ENCODE peak calls at places on chromosome 9, in seven cellular contexts. Y, G, S, N, L, A and F are unnamed samples. For H3K9me3, the result is how much of the 10 kb centered on the place peaks cover.

GRCh38 chr9:125889524-125890473 is 142.6 kb downstream of the PBX3 start:
- DNase-seq in A (peak), Y (no peak), L (no peak), G (peak), S (no peak), N (peak), F (no peak)

GRCh38 chr9:73176450-73176875 is 24.8 kb downstream of the ANXA1 start:
- DNase-seq in N (no peak), A (no peak), Y (peak), S (no peak), G (no peak), L (no peak), F (no peak)

GRCh38 chr9:4615251-4615650 is 46.8 kb upstream of the PLPP6 start:
- DNase-seq in Y (no peak), L (no peak), A (no peak), G (no peak), S (no peak), N (no peak), F (no peak)

GRCh38 chr9:38227061-38227540 is 158.1 kb upstream of the SHB start:
- DNase-seq in A (peak), S (peak), L (peak), Y (no peak), N (peak), G (peak), F (no peak)

GRCh38 chr9:127534931-127535330 is 77.1 kb upstream of the STXBP1 start:
- DNase-seq in N (no peak), L (no peak), G (no peak), A (no peak), Y (no peak), S (no peak), F (no peak)

GRCh38 chr9:107373809-107374208 is 90.7 kb downstream of the RAD23B start:
- DNase-seq in S (no peak), L (no peak), G (no peak), A (no peak), N (no peak), Y (no peak), F (no peak)

GRCh38 chr9:99181621-99182020 is 40.1 kb downstream of the ALG2 start:
- DNase-seq in N (no peak), S (no peak), A (no peak), Y (no peak), L (peak), G (no peak), F (no peak)

GRCh38 chr9:21690561-21690960 is 111.9 kb upstream of the MTAP start:
- DNase-seq in Y (no peak), L (no peak), S (no peak), N (no peak), A (no peak), G (no peak), F (no peak)

GRCh38 chr9:133543772-133544467 is 9.4 kb downstream of the ADAMTSL2 start:
- DNase-seq in L (no peak), N (no peak), G (no peak), Y (no peak), A (no peak), S (no peak), F (no peak)

GRCh38 chr9:16179566-16179965 is 626.7 kb downstream of the CCDC171 start:
- DNase-seq in L (no peak), A (no peak), N (no peak), Y (no peak), G (no peak), S (no peak), F (no peak)

GRCh38 chr9:33082538-33083326 is 6.3 kb upstream of the SMU1 start:
- DNase-seq in N (no peak), L (no peak), A (no peak), S (no peak), G (no peak), Y (no peak), F (no peak)

GRCh38 chr9:87834357-87834756 is 48.3 kb upstream of the SPATA31E1 start:
- DNase-seq in N (no peak), A (peak), L (no peak), S (peak), G (no peak), Y (peak), F (no peak)

GRCh38 chr9:109934499-109935214 is 154.7 kb downstream of the PALM2AKAP2 start:
- DNase-seq in S (no peak), A (peak), Y (no peak), L (no peak), N (no peak), G (no peak), F (no peak)

GRCh38 chr9:126927419-126927818 is 12.8 kb downstream of the RALGPS1 start:
- DNase-seq in N (no peak), G (no peak), S (no peak), Y (no peak), A (no peak), L (no peak), F (no peak)

GRCh38 chr9:22683393-22684075 is 236.9 kb downstream of the DMRTA1 start:
- DNase-seq in S (no peak), Y (no peak), A (no peak), G (no peak), L (no peak), N (no peak), F (peak)

GRCh38 chr9:5920860-5921328 is 30.2 kb downstream of the MLANA start:
- DNase-seq in Y (no peak), A (no peak), N (no peak), L (peak), G (no peak), S (no peak), F (no peak)

DNA sequence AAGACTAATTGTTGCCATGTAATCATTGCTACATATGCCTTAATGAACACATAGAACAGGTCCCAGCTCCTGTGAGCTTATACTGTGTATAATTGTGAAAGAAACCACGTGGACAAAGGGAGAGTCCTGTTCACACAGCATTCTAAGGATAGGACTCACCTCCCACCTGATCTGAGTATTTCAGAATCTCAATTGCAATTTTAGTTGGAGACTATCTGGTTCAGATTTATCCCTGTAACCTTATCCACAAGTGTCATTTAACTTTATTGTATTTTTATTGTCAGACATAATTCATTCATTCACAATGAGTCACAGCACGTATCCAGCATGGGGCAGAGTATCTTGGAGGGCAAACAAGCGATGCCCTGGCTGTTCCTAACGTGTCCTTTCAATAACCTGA is 448.3 kb downstream of the NTRK2 start:
- DNase-seq in L (no peak), G (no peak), S (no peak), Y (no peak), A (no peak), N (no peak), F (no peak)
- TF ChIP-seq CTCF in L (no peak), G (no peak), S (no peak), Y (no peak), A (no peak), N (no peak), F (no peak)

DNA sequence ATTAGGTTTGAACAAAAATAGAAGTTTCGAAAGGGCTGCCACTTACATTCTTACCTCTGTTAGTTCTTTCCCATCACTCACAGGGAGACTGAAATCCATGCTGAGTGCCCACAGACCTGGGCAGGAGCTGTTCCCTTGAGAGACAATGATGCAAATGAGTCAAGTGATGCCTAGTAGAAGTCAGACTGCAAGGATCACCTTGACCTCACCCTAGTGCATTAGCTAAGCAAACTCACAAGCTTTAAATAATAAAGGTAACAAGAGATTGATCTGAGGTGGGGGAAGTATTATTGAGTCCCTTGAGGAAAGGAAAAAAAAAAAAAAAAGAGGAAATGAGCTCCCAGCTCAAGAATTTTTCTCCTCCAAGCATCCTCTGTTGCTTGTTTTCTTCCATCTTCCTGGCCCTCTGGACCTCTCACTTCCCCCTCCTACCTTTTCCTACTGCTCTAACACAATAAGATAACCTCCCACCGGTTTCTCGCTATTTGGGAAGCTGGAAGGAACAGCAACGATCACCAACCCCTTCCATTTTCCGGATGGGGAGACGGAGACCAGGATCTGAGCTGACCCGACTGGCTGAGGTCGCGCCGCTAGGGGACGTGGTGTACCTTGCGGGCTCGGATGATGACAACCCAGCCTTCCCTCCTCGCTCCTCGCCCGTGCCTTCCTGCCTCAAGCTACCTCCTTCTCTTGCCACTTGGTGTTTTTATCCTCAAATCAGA is 2.0 kb downstream of the LPAR1 start:
- DNase-seq in A (peak), G (peak), S (no peak), Y (peak), N (no peak), L (no peak), F (no peak)
- TF ChIP-seq SIN3A in A (no peak), G (no peak), S (no peak), Y (no peak), N (no peak), L (no peak), F (no peak)

DNA sequence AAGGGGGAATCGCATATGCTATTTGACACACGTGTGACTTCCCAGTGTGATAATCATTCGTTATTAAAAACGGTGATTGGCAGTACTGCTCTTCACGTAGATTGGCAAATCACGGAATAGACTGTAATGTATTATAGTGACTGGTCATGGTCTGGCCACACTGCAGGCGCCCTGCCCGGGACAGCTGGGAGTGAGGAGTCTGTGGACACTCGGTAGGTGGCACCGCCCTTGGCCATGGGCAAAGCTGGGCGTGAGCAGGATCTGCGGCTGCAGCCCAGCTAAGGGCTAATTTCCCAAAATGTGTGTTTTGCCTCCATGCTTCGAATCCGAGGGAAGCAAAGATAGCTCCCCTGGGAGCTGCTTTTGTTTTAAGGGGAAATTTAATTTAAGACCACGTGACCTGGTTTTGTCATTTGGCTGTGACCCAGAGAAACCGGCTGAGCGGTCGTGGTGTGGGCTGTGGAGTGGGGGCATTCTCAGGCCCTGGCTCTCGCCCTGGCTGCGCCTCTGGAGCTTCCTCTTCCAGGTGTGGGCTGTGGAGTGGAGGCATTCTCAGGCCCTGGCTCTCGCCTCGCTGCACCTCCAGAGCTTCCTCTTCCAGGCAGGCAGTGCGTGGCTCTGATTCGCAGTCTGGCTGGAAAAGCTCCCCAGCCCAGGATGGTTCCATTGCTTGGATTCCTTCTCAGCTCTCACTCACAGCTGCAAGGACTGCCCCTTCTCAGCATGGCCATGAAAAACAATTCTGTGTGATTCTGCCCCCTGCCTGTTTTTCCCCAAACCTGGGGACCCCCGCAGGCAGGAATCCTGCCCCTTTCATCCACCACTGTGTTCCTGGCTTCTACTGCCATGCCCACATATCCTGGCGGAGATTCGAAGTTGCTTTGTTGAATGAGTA is 131.1 kb downstream of the OLFM1 start:
- DNase-seq in N (no peak), G (peak), A (no peak), S (no peak), L (no peak), Y (no peak), F (no peak)
- H3K9me3 ChIP-seq in N (under half), G (under half), A (under half), S (under half), L (under half), Y (under half), F (under half)

GRCh38 chr9:36346578-36346977 is 53.5 kb downstream of the RNF38 start:
- DNase-seq in N (no peak), Y (no peak), S (no peak), A (no peak), L (no peak), G (no peak), F (no peak)

GRCh38 chr9:36341936-36342577 is 58.0 kb downstream of the RNF38 start:
- DNase-seq in L (no peak), S (no peak), A (no peak), Y (no peak), N (no peak), G (no peak), F (no peak)

DNA sequence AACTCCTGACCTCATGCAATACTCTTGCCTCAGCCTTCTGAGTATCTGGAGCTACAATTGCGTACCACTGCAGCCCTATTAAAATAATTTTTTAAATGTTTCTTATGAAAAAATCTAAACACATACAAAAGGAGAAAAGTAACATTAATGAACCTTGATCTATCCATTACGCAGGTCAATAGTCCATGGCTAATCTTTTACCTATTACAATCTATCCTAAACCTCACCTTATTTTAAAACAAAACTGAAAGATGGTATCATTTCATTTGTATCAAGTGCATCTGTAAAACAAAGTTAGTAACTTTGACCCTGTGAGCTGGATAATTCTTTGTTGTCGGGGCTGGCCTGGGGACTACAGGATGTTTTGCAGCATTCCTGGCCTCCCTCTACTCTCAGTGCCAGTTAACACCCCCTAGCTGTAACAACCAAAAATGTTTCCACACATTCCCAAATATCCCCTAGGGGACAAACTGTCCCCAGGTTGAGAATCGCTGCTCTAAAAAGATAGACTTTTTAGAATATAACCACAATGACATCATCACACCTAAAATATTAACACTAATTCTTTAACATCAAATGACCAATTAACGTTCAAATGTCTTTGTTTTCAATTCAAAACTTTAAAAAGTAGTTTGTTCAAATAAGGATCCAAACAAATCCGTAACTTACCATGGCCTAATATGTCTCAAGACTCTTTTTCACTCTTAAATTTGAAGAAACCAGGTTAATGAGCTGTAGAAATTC is 54.8 kb downstream of the RNF38 start:
- DNase-seq in L (no peak), Y (no peak), A (no peak), N (no peak), S (no peak), G (no peak), F (no peak)
- TF ChIP-seq CTCF in L (no peak), Y (peak), A (peak), N (no peak), S (peak), G (no peak), F (peak)

DNA sequence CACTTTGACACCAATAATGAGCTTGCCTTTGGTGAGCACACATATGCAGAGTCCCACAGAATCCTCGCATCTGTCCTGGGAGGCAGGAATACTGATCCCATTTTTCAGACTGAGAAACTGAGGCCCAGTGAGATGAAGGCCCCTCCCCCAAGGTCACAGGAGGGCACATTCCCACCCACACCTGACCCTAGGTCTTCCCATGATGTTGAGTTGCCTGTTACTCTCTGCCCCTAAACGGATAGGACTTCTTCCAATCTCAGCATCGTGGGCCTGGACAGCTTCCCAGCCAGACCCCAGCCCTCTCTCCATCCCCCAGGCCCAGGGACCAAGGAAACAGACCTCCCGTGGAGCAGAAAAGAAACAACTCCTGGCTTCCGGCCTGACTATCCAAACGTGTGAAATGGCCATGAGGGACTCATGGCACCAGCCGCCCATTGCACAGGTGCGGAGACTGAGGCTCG is 877 bp downstream of the SH3GLB2 start:
- DNase-seq in L (no peak), A (no peak), N (no peak), S (no peak), Y (no peak), G (peak), F (no peak)
- TF ChIP-seq SIN3A in L (no peak), A (no peak), N (no peak), S (no peak), Y (no peak), G (no peak), F (no peak)

DNA sequence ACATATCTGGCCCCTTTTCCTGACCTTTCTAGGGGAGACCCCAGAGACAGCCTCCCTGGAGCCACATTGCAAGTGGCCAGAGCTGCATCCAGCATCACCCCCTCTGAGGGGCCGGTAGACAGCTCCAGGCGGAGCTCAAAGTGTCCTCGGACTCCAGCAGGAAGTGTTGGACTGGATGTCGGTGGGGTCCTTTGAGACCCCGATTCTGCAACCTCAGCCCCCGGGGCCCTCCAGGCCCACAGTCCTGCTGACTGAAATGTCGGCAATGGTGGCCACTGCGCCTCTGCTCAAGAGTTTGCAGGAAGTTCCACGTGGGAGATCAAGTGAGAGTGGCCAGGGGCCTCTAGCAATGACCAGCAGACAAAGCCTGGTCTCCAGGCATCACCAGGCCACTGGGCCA is 115.9 kb upstream of the FOXD4L5 start:
- DNase-seq in S (no peak), Y (no peak), G (no peak), L (no peak), A (no peak), N (no peak), F (no peak)
- H3K9me3 ChIP-seq in S (under half), Y (under half), G (under half), L (under half), A (under half), N (under half), F (under half)

DNA sequence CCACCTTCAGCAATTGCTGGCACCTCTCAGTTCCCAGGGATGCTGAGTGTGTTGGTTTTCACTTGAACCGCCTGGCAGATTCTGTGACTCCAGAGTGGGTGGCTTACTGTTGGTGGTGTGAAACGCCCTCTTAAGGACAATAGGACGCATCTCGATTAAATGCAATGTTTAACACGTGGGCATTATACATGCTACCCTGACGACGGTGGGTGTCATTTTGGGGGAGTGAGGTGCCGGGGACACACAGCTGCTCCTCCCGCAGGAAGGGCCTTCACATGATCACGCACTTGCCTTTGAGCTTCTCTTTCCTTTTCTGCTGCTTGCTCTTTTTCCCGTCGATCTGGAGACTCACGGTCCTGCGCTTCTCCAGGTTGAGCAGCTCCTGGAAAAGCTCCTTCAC is 29.7 kb downstream of the DIRAS2 start:
- DNase-seq in S (no peak), G (no peak), N (no peak), L (no peak), A (no peak), Y (no peak), F (no peak)
- TF ChIP-seq CTCF in S (no peak), G (no peak), N (no peak), L (no peak), A (no peak), Y (no peak), F (no peak)

DNA sequence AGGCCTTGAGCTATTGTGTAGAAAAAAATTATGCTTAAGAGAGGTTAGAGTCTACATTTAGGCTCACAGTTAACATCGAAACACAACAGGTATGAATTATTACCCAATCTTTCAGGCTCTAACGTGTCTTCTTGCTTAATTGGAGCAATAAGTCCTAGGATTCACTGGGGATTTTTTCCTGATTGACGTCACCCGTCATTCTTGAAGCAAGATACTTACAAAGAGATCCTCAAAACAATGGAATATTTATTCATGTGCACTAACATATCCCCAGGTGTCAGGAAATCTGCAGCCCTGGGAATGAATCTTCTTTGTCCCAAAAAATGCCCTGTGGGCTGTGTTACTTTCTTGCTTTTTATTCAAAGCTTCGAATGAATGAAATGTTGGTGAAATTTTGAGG is 413.5 kb downstream of the NFIB start:
- DNase-seq in Y (no peak), L (no peak), A (no peak), N (no peak), G (no peak), S (no peak), F (no peak)
- TF ChIP-seq SIN3A in Y (no peak), L (no peak), A (no peak), N (no peak), G (no peak), S (no peak), F (no peak)